ENCODE peak calls at places on chromosomes 6 and 20, in eight cellular contexts. R is pancreas, Z is PC-3, T is astrocyte, C is heart left ventricle, G is OCI-LY7, J is A549, O is heart right ventricle. I is an unnamed sample.

GRCh38 chr6:107539849-107540464 is 50.0 kb downstream of the SOBP start:
- DNase-seq in R (no peak), C (no peak), G (no peak), Z (no peak), O (no peak), J (no peak), T (no peak), I (no peak)

GRCh38 chr6:33694401-33694931 is 17.0 kb downstream of the UQCC2 start:
- DNase-seq in O (no peak), R (peak; percentile 41), T (peak; percentile 48), G (no peak), C (no peak), Z (peak; percentile 84), J (no peak), I (peak; percentile 69)

GRCh38 chr6:25010166-25010565 is 74.4 kb upstream of the RIPOR2 start:
- DNase-seq in R (no peak), T (no peak), G (no peak), C (no peak), Z (no peak), J (no peak), O (no peak), I (no peak)

GRCh38 chr6:3911614-3912336 is 62.6 kb downstream of the FAM50B start:
- DNase-seq in R (peak; percentile 45), O (peak; percentile 72), C (peak; percentile 69), J (peak; percentile 50), T (peak; percentile 89), G (no peak), Z (peak; percentile 98), I (peak; percentile 69)

GRCh38 chr6:27059621-27060425 is 187.7 kb upstream of the PRSS16 start:
- DNase-seq in Z (no peak), J (no peak), O (no peak), C (no peak), G (no peak), R (no peak), T (no peak), I (no peak)

GRCh38 chr20:46894971-46895905 is 595 bp downstream of the EYA2 start:
- DNase-seq in Z (peak; percentile 31), C (no peak), J (no peak), O (no peak), R (no peak), T (no peak), G (no peak), I (peak; percentile 22)

GRCh38 chr20:41405436-41405835 is 38.8 kb upstream of the EMILIN3 start:
- DNase-seq in C (no peak), T (no peak), R (no peak), J (no peak), G (no peak), Z (no peak), O (no peak), I (no peak)

GRCh38 chr6:42512498-42513042 is 51.3 kb upstream of the UBR2 start:
- DNase-seq in R (no peak), Z (no peak), C (no peak), J (no peak), G (no peak), T (no peak), O (no peak), I (no peak)

GRCh38 chr6:129055796-129056195 is 172.9 kb downstream of the LAMA2 start:
- DNase-seq in C (no peak), G (no peak), R (no peak), T (peak; percentile 34), Z (no peak), J (no peak), O (no peak), I (no peak)

GRCh38 chr6:33905081-33905609 is 101.3 kb upstream of the MLN start:
- DNase-seq in J (no peak), G (no peak), C (no peak), T (no peak), Z (no peak), R (no peak), O (no peak), I (no peak)

GRCh38 chr6:49257549-49257948 is 205.5 kb downstream of the MMUT start:
- DNase-seq in Z (no peak), G (no peak), C (no peak), R (no peak), J (no peak), T (no peak), O (no peak), I (no peak)

GRCh38 chr6:7144810-7145209 is 37.0 kb downstream of the RREB1 start:
- DNase-seq in R (no peak), C (no peak), G (no peak), Z (no peak), T (no peak), J (no peak), O (no peak), I (no peak)

GRCh38 chr6:7147051-7147671 is 39.4 kb downstream of the RREB1 start:
- DNase-seq in R (no peak), J (no peak), O (no peak), T (peak; percentile 47), G (no peak), Z (no peak), C (no peak), I (no peak)

GRCh38 chr6:7143161-7143974 is 35.6 kb downstream of the RREB1 start:
- DNase-seq in Z (no peak), J (no peak), O (no peak), T (no peak), R (no peak), C (no peak), G (no peak), I (no peak)

GRCh38 chr6:7146079-7146828 is 38.5 kb downstream of the RREB1 start:
- DNase-seq in G (peak; percentile 24), C (peak; percentile 44), Z (peak; percentile 71), J (no peak), O (peak; percentile 44), R (no peak), T (peak; percentile 69), I (peak; percentile 61)

GRCh38 chr6:7145269-7146078 is 37.7 kb downstream of the RREB1 start:
- DNase-seq in G (no peak), J (no peak), T (no peak), Z (peak; percentile 76), C (no peak), R (no peak), O (no peak), I (no peak)
- H3K4me3 ChIP-seq in G (no peak overlapping the region), J (no peak overlapping the region), T (no peak overlapping the region), Z (peak overlapping the region; percentile 51), C (no peak overlapping the region), R (no peak overlapping the region), O (no peak overlapping the region), I (no peak overlapping the region)

GRCh38 chr20:43388267-43389081 is 69.2 kb upstream of the SRSF6 start:
- DNase-seq in O (peak; percentile 78), G (no peak), Z (no peak), R (no peak), T (peak; percentile 12), C (peak; percentile 71), J (no peak), I (peak; percentile 59)

GRCh38 chr20:43389231-43389630 is 68.5 kb upstream of the SRSF6 start:
- DNase-seq in O (peak; percentile 32), T (no peak), C (peak; percentile 37), Z (no peak), J (no peak), G (no peak), R (no peak), I (no peak)

GRCh38 chr20:43392561-43392960 is 65.1 kb upstream of the SRSF6 start:
- DNase-seq in O (no peak), R (no peak), C (no peak), Z (no peak), T (no peak), J (no peak), G (no peak), I (no peak)

GRCh38 chr20:43387737-43388136 is 70.0 kb upstream of the SRSF6 start:
- DNase-seq in J (no peak), O (no peak), T (no peak), C (no peak), R (no peak), Z (no peak), G (no peak), I (no peak)

DNA sequence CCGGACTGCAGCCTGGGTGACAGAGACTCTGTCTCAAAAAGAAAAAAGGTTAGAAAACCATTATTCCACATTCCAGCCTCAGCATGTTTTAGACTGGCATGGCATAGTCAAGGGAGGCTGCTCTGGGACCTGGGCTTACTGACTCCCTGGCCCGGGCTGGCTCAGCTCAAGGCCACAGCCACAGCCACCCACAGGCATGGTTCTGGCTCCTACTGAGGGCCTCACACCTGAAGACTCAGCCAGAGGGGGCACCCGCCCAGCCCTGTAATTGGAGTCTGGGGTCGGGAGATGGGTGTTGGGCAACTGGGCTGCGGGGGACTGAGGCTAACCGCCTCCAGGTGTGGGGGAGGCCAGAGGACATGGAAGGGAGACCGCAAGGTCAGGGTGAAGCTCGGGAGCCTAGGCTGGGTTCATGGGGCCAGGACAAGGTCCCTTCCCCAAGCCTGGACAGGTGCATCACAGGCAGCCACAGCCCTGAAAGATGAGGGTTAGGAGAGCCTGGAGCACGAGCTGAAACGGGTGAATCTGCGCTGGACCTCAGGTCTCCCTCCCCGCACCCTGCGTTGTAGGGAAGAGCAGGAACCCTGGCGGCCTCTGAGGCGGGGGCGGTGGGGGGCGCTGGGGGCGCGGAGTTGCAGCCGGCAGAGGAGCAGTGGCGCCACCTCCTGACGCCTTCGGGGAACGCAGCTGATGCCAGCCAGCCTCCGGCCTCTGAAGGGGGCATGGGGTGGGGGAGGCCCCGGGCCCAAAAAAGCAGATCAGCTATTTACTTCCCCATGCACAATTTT is 67.7 kb upstream of the SRSF6 start:
- DNase-seq in Z (no peak), G (no peak), C (no peak), T (no peak), R (peak; percentile 36), J (no peak), O (no peak), I (no peak)
- TF ChIP-seq CTCF in Z (peak; percentile 51), G (peak; percentile 68), C (no peak), T (no peak), R (no peak), J (peak; percentile 28), O (peak; percentile 43), I (peak; percentile 47)

GRCh38 chr6:7087491-7087979 is 20.2 kb upstream of the RREB1 start:
- DNase-seq in G (no peak), T (no peak), R (no peak), J (no peak), C (no peak), O (no peak), Z (no peak), I (no peak)

GRCh38 chr6:7085911-7086310 is 21.9 kb upstream of the RREB1 start:
- DNase-seq in Z (peak; percentile 16), C (peak; percentile 28), O (peak; percentile 45), J (no peak), G (no peak), T (no peak), R (no peak), I (peak; percentile 21)

GRCh38 chr6:7088076-7088742 is 19.6 kb upstream of the RREB1 start:
- DNase-seq in J (no peak), T (no peak), Z (no peak), C (no peak), G (no peak), O (no peak), R (no peak), I (no peak)

GRCh38 chr6:7087066-7087465 is 20.7 kb upstream of the RREB1 start:
- DNase-seq in C (no peak), R (no peak), T (no peak), O (no peak), Z (no peak), J (no peak), G (no peak), I (peak; percentile 40)

GRCh38 chr6:7086488-7086887 is 21.3 kb upstream of the RREB1 start:
- DNase-seq in Z (no peak), G (no peak), R (no peak), T (no peak), C (peak; percentile 29), J (no peak), O (peak; percentile 22), I (peak; percentile 48)
- H3K4me3 ChIP-seq in Z (no peak overlapping the region), G (no peak overlapping the region), R (no peak overlapping the region), T (peak overlapping the region; percentile 40), C (no peak overlapping the region), J (no peak overlapping the region), O (peak overlapping the region; percentile 40), I (peak overlapping the region; percentile 46)

GRCh38 chr6:157246771-157247484 is 76.4 kb downstream of the TMEM242 start:
- DNase-seq in O (no peak), G (no peak), C (no peak), R (no peak), T (no peak), J (no peak), Z (no peak), I (no peak)
- TF ChIP-seq CTCF in O (no peak), G (no peak), C (no peak), R (no peak), T (no peak), J (no peak), Z (no peak), I (no peak)